ENCODE peak calls at places on chromosomes 11 and 22, in seven cellular contexts. H is right lobe of liver, Z is A549, P is HepG2, N is upper lobe of left lung, J is GM12878, K is HCT116. Y is an unnamed sample. For H3K4me1, the result is how much of the 10 kb centered on the place peaks cover.

GRCh38 chr22:17712441-17712840 is 61.8 kb downstream of the BID start:
- ATAC-seq in K (no peak), H (no peak), P (no peak), N (no peak), Z (no peak), J (no peak), Y (no peak)

GRCh38 chr11:76466666-76467065 is 21.8 kb downstream of the EMSY start:
- ATAC-seq in K (no peak), Z (no peak), J (no peak), H (no peak), P (no peak), N (no peak), Y (no peak)

GRCh38 chr11:75159081-75159953 is 8.4 kb downstream of the SLCO2B1 start:
- ATAC-seq in H (peak), N (no peak), J (no peak), Z (peak), K (no peak), P (peak), Y (no peak)

GRCh38 chr11:6319001-6319878 is 1.1 kb downstream of the CAVIN3 start:
- ATAC-seq in P (no peak), N (peak), J (no peak), H (peak), Z (peak), K (peak), Y (peak)

GRCh38 chr11:116472661-116473060 is 300.1 kb downstream of the BUD13 start:
- ATAC-seq in Z (no peak), N (no peak), J (no peak), P (no peak), H (no peak), K (no peak), Y (no peak)

GRCh38 chr11:69253028-69253427 is 40.9 kb upstream of the MYEOV start:
- ATAC-seq in N (no peak), P (no peak), K (peak), H (no peak), J (no peak), Z (peak), Y (no peak)

GRCh38 chr22:48187272-48187855 is 1424.9 kb downstream of the TBC1D22A start:
- ATAC-seq in J (no peak), P (peak), Z (no peak), H (no peak), K (no peak), N (peak), Y (no peak)

GRCh38 chr11:112103446-112103845 is 16.8 kb downstream of the SDHD start:
- ATAC-seq in N (no peak), Z (no peak), H (no peak), K (no peak), J (no peak), P (no peak), Y (no peak)

GRCh38 chr22:46263208-46263575 is at the start of gene PKDREJ:
- ATAC-seq in K (no peak), P (no peak), J (no peak), N (no peak), Z (no peak), H (no peak), Y (no peak)

GRCh38 chr11:46181843-46182424 is 60.7 kb upstream of the PHF21A start:
- ATAC-seq in J (no peak), H (no peak), Z (no peak), N (no peak), K (no peak), P (no peak), Y (no peak)

DNA sequence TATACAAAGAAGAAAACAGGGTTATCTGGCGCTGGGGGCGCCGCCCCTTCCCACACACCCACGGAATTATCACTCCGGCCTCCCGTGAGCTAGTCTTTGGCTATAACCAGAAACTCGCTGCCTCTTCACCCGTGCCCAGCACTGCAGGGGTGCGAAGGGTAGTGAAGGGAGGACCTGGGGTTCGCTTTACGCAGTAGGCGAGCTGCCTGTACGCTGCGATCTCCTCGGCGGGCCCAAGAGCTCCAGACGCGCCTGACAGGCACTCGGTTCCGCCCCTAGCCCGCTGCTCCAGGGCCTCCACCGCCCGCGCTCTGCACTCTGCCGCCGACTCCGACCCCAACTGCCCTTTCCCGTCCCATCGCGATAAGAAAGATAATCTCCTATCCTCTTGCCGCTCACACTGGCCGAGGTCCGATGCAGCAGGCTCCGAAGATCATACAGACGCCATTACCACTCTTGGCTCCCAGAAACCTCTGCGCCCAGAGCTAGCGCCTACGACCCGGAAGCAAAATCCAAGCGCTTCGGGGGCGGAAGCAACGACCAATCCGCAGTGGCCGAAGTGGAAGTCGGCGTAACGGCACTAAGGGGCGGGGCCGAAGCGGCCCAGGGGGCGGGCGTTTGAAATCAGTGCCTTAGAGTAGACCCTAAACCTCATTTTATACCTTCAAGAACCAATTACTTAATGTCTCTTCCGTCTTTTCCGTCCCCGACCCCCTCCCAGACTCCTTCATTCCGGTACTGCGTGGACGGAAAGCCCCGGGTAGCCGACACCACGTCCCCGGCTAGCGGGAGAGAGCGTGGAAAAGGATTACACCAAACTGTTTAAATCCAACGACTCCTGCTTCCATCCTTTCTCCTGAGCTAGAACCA is at the start of the genes CWC15 and KDM4D:
- ATAC-seq in N (peak), J (peak), K (peak), Z (peak), P (peak), H (peak), Y (peak)
- TF ChIP-seq POLR2A in N (peak), J (peak), K (peak), Z (peak), P (peak), H (peak), Y (peak)

DNA sequence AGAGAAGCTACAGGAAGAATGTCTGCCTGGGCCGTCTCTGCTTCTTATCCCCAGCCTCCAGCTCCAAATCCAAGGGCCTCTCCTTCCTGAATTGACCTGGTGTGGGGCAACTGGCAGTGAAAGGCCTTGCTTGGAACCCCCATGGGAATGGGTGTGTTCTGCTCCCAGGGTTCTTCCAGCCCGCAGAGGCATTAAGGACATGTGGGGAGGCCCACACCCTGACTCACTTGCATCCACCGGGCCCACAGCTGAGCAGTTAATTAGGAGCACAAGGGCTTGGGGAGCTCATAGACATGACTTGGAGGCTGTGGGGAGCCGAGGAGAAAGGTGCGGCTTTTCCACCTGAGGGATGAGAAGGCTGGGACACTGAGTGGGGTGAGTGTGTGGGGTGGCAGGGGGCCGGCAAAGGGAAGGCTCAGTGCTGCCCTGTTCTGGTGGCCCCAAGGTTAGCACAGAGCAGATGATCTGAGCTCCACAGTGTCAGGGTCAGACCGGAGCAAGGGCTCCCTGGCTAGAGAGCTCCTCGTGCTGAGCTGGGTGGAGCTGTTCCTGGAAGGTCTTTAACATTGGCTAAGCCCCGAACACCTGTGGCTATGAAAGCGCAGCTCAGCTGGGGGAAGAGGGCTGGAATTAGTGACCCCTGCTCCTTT is 64.5 kb upstream of the NECTIN1 start:
- ATAC-seq in Z (no peak), N (no peak), J (no peak), K (no peak), P (no peak), H (no peak), Y (no peak)
- H3K4me1 ChIP-seq in Z (under half), N (under half), J (under half), K (under half), P (under half), H (under half), Y (under half)

GRCh38 chr11:567629-568258 is 7.0 kb downstream of the RASSF7 start:
- ATAC-seq in N (no peak), K (peak), J (no peak), H (no peak), Z (no peak), P (peak), Y (no peak)
- H3K27ac ChIP-seq in N (peak), K (peak), J (peak), H (peak), Z (peak), P (peak), Y (peak)

GRCh38 chr22:50688448-50688847 is 15.8 kb downstream of the SHANK3 start:
- ATAC-seq in H (no peak), K (no peak), N (no peak), P (no peak), J (no peak), Z (no peak), Y (no peak)
- TF ChIP-seq POLR2A in H (no peak), K (no peak), N (no peak), P (no peak), J (no peak), Z (no peak), Y (no peak)

DNA sequence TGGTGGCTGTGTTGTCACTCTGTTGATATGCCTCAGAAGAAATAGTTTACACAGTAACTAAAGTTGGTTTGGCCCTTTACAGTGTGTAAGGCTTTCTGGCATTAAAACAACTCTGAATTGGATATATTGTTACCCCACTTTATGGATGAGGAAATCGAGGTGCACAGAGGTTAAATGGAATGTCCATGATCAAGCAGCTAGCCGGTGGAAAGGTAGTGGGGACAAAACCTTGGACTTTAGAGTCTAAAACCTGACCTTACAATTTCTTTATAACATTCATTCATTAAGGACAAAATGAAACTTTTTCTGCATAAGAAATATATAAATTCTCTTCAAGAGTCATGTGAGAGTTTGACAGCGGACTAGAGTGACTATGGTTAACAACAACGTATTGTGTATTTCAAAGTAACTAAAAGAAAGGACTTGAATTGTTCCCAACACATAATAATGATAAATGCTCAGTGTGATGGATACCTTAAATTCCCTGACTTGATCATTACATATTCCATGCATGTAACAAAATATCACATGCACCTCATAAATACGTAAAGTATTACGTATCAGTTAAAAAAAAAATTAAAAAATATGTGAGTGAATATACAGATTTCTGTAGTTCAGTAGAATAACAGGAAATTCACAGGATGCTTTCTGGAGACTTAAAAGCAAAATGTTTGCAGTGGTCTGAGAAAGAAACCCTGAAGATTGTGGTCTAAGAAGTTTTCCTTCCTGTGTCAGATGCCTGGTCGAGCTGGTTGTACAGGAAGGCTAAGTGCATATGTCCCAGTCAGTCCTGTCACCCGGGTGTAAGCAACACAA is 51.0 kb downstream of the TEAD1 start:
- ATAC-seq in H (peak), Z (no peak), N (no peak), P (no peak), J (no peak), K (no peak), Y (no peak)
- H3K4me1 ChIP-seq in H (under half), Z (half or more), N (under half), P (half or more), J (under half), K (half or more), Y (under half)

GRCh38 chr11:65862191-65862735 is 2.0 kb downstream of the MUS81 start:
- ATAC-seq in J (no peak), N (no peak), Z (no peak), K (no peak), P (no peak), H (no peak), Y (no peak)

GRCh38 chr11:65862941-65863888 is 3.0 kb downstream of the MUS81 start:
- ATAC-seq in Z (no peak), K (no peak), P (no peak), J (no peak), H (no peak), N (no peak), Y (no peak)

GRCh38 chr11:65861165-65861505 is 902 bp downstream of the MUS81 start:
- ATAC-seq in Z (no peak), K (no peak), H (no peak), P (no peak), N (no peak), J (no peak), Y (no peak)

GRCh38 chr11:65860278-65861164 is at the start of gene MUS81:
- ATAC-seq in P (peak), K (peak), N (peak), Z (peak), J (peak), H (peak), Y (peak)

GRCh38 chr11:65861533-65862183 is 1.4 kb downstream of the MUS81 start:
- ATAC-seq in P (no peak), Z (no peak), J (no peak), K (no peak), H (no peak), N (no peak), Y (no peak)
- H3K27ac ChIP-seq in P (peak), Z (peak), J (peak), K (peak), H (no peak), N (peak), Y (peak)

GRCh38 chr22:37896181-37896592 is 9.9 kb upstream of the MICALL1 start:
- ATAC-seq in K (peak), J (peak), H (peak), P (peak), Z (no peak), N (no peak), Y (no peak)

GRCh38 chr22:37894939-37895670 is 11.0 kb upstream of the MICALL1 start:
- ATAC-seq in Z (peak), N (no peak), P (peak), H (no peak), K (peak), J (no peak), Y (no peak)

GRCh38 chr22:37892566-37893338 is 13.3 kb upstream of the MICALL1 start:
- ATAC-seq in H (peak), K (no peak), N (peak), P (no peak), J (no peak), Z (no peak), Y (peak)

GRCh38 chr22:37891926-37892325 is 14.2 kb upstream of the MICALL1 start:
- ATAC-seq in P (no peak), K (no peak), H (no peak), N (no peak), J (no peak), Z (no peak), Y (no peak)

DNA sequence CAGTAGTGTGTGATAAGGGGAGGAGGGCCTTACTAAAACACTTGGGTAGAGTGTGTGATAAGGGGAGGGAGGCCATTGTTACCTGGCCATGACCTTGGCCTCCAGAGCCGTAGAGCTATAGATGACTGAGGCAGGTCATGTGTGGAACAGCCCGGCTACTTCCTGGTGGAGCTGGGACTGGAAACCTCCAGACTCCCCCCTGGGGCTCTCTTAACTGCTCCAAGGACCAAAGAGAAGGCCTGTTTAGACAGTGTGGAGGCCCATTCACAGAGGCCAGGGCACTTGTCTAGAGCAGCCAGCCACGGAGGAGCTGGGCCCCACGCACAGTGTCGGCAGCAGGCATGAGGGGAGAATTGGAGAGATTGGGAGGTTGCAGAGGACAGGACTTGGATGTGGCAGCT is 12.5 kb upstream of the MICALL1 start:
- ATAC-seq in P (peak), H (no peak), J (no peak), K (no peak), Z (no peak), N (peak), Y (no peak)
- TF ChIP-seq POLR2A in P (no peak), H (no peak), J (peak), K (no peak), Z (no peak), N (no peak), Y (no peak)

DNA sequence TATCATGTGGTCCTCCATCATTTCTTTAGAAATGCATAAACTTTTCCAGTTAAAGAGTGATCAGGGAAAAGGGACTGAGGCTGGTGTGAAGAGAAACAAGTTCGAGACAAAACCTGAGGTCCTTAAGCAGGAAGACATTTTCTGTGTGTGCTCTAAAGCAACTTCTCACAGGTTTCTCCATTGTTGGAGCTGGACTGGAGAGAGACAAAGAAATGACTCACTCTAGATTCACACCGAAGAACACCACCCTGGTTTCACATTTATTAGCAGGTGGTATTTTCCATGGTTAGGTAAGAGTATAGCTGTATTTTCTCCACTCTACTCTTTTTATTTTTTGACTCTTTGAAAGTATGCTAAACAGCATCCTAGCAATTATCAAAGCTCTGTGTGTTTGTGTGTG is 736.4 kb downstream of the KCNA4 start:
- ATAC-seq in N (no peak), J (peak), H (no peak), K (no peak), Z (peak), P (no peak), Y (no peak)
- H3K4me1 ChIP-seq in N (under half), J (under half), H (under half), K (under half), Z (under half), P (under half), Y (under half)

Y was measured in gastroesophageal sphincter.